ENCODE peak calls at places on chromosome 15, in four cellular contexts. H is WERI-Rb-1, X is brain microvascular endothelial cell, S is tibial nerve. M is an unnamed sample. For H3K36me3, the result is how much of the 10 kb centered on the place peaks cover.

GRCh38 chr15:60074181-60074885 is 70.2 kb downstream of the FOXB1 start:
- DNase-seq in X (peak), H (no peak), S (no peak), M (peak)

GRCh38 chr15:81303241-81304225 is 20.4 kb downstream of the STARD5 start:
- DNase-seq in S (no peak), H (no peak), X (peak), M (peak)

GRCh38 chr15:38169982-38170381 is 82.7 kb upstream of the SPRED1 start:
- DNase-seq in H (no peak), X (no peak), S (no peak), M (no peak)

GRCh38 chr15:75153084-75153483 is 48.6 kb upstream of the C15orf39 start:
- DNase-seq in H (no peak), S (no peak), X (peak), M (peak)

GRCh38 chr15:38463893-38464292 is 10.0 kb downstream of the FAM98B start:
- DNase-seq in H (no peak), S (no peak), X (no peak), M (no peak)

GRCh38 chr15:67991706-67992105 is 62.4 kb upstream of the PIAS1 start:
- DNase-seq in S (no peak), H (no peak), X (no peak), M (no peak)

GRCh38 chr15:97972366-97972765 is 11.9 kb downstream of the ARRDC4 start:
- DNase-seq in X (no peak), H (no peak), S (no peak), M (no peak)

GRCh38 chr15:76155742-76156141 is 96.0 kb downstream of the TMEM266 start:
- DNase-seq in X (peak), H (no peak), S (no peak), M (no peak)

GRCh38 chr15:79874242-79874641 is 22.6 kb downstream of the MTHFS start:
- DNase-seq in X (no peak), H (no peak), S (no peak), M (peak)

GRCh38 chr15:92005154-92005553 is 151.6 kb downstream of the SLCO3A1 start:
- DNase-seq in X (no peak), S (no peak), H (no peak), M (no peak)

GRCh38 chr15:33700695-33701303 is 267.5 kb upstream of the CHRM5 start:
- DNase-seq in H (peak), S (peak), X (peak), M (peak)

GRCh38 chr15:59994855-59995557 is 9.1 kb upstream of the FOXB1 start:
- DNase-seq in X (no peak), S (no peak), H (no peak), M (no peak)

GRCh38 chr15:73078722-73079121 is 26.5 kb downstream of the NEO1 start:
- DNase-seq in X (peak), S (no peak), H (no peak), M (peak)

GRCh38 chr15:45637552-45638033 is 2.8 kb downstream of the SQOR start:
- DNase-seq in X (peak), S (peak), H (peak), M (peak)

GRCh38 chr15:74040115-74040850 is 42.1 kb downstream of the GOLGA6A start:
- DNase-seq in H (no peak), X (peak), S (peak), M (peak)

GRCh38 chr15:80059786-80060489 is 462 bp downstream of the ZFAND6 start:
- DNase-seq in H (peak), X (no peak), S (no peak), M (no peak)

GRCh38 chr15:82043726-82044372 is 2.0 kb downstream of the MEX3B start:
- DNase-seq in S (no peak), X (no peak), H (no peak), M (no peak)

GRCh38 chr15:99944131-99944530 is 210.9 kb upstream of the LYSMD4 start:
- DNase-seq in S (no peak), H (no peak), X (no peak), M (no peak)

GRCh38 chr15:68930268-68931022 is at the start of gene SPESP1:
- DNase-seq in S (no peak), X (peak), H (no peak), M (no peak)

GRCh38 chr15:90222538-90222937 is 11.2 kb downstream of the CIB1 start:
- DNase-seq in H (no peak), S (no peak), X (no peak), M (no peak)
- H3K36me3 ChIP-seq in H (half or more), S (under half), X (under half), M (half or more)

GRCh38 chr15:47500823-47501222 is 216.5 kb upstream of the SEMA6D start:
- DNase-seq in S (no peak), X (no peak), H (no peak), M (no peak)

GRCh38 chr15:47496343-47497185 is 220.7 kb upstream of the SEMA6D start:
- DNase-seq in S (no peak), H (no peak), X (no peak), M (no peak)
- TF ChIP-seq CTCF in S (no peak), H (no peak), X (peak), M (no peak)

GRCh38 chr15:48974865-48975264 is 11.1 kb upstream of the SHC4 start:
- DNase-seq in X (no peak), S (no peak), H (peak), M (no peak)
- H3K4me3 ChIP-seq in X (no peak), S (no peak), H (no peak), M (no peak)

GRCh38 chr15:51721199-51721960 is 16.1 kb downstream of the LYSMD2 start:
- DNase-seq in H (no peak), S (no peak), X (no peak), M (peak)

GRCh38 chr15:51718745-51719144 is 18.7 kb downstream of the LYSMD2 start:
- DNase-seq in X (no peak), S (no peak), H (no peak), M (no peak)

GRCh38 chr15:51724199-51724598 is 13.3 kb downstream of the LYSMD2 start:
- DNase-seq in H (no peak), S (no peak), X (no peak), M (no peak)

GRCh38 chr15:51718199-51718598 is 19.3 kb downstream of the LYSMD2 start:
- DNase-seq in X (no peak), H (peak), S (no peak), M (no peak)

GRCh38 chr15:51720201-51720995 is 17.1 kb downstream of the LYSMD2 start:
- DNase-seq in H (no peak), X (no peak), S (no peak), M (no peak)
- H3K36me3 ChIP-seq in H (under half), X (under half), S (under half), M (under half)

DNA sequence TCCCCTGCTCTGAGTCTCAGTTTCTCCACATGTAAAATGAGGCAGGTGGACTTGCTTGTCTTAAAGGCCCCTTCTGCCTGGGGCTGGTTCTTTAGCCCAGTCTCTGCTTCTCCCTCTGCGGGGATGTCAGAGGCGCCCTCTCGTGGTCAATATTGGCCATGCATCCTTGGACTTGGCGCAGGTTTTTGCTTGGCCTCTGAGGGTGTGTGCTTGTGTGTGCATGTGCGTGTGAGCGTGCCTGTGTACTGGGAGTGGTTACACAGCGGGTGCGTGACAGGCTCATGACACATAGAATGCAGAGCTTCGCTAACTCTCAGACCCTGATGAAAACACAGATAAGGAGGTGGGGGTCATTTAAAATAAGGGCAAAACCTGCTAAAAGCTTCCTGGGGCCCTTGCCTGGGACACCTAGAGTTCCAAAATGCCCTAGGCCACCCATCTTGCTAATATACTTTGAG is 160.9 kb downstream of the SMAD6 start:
- DNase-seq in X (peak), H (peak), S (peak), M (peak)
- TF ChIP-seq CTCF in X (peak), H (peak), S (peak), M (peak)

GRCh38 chr15:57382222-57382621 is 5.9 kb downstream of the CGNL1 start:
- DNase-seq in S (no peak), X (no peak), H (peak), M (no peak)
- H3K4me3 ChIP-seq in S (no peak), X (no peak), H (peak), M (no peak)

GRCh38 chr15:85120351-85121113 is 138.9 kb downstream of the PDE8A start:
- DNase-seq in X (no peak), H (no peak), S (no peak), M (no peak)
- H3K36me3 ChIP-seq in X (half or more), H (under half), S (under half), M (under half)

DNA sequence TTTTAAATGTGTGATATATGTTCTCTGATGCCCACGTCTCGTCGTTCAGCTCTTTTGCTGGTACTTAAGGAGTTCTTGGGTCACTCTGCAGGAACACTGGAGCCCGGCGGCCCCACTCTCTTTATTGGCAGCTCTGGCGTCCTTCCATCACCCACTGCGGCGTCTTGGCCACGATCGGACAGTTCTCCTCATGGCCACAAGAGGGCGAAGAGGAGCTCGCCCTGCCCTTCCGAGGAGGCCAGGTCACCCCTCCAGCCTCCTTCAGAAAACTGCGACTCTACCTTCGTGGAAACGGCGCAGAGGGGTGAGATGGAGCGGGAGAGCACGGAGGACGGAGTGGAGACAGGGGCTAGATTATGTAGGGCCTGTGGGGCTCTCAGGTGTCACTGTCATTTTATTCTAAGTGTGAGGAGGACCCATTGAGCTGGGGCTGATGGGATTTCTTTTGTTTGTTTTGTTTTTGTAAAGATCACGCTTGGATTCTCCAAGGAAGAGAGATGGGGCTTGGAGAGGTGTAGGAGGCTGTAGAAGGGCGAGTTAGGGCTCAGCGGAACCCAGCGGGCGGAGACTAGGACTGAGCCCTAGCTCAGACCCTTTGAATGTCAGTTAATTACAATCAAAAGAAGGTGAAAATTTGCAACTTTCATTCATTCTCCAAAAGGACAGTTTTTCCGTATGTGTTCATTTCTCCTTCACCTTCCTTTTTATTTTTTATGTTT is 28.0 kb upstream of the GABRA5 start:
- DNase-seq in S (no peak), H (peak), X (no peak), M (no peak)
- TF ChIP-seq CTCF in S (no peak), H (peak), X (peak), M (peak)

GRCh38 chr15:70535955-70536338 is 227.4 kb downstream of the UACA start:
- DNase-seq in X (no peak), H (no peak), S (no peak), M (no peak)
- H3K4me3 ChIP-seq in X (no peak), H (no peak), S (no peak), M (no peak)

M was measured in bronchial epithelial cell.